ENCODE peak calls at places on chromosome 3, in six cellular contexts. E, P, D, M, B and W are unnamed samples.

GRCh38 chr3:63948995-63949394 is 36.8 kb upstream of the SCAANT1 start:
- DNase-seq in E (no peak), P (no peak), D (no peak), M (no peak), B (no peak), W (no peak)

GRCh38 chr3:167113466-167113865 is 266.6 kb downstream of the ZBBX start:
- DNase-seq in E (no peak), P (no peak), D (no peak), M (no peak), B (no peak), W (no peak)

GRCh38 chr3:52070724-52071621 is 14.6 kb upstream of the DUSP7 start:
- DNase-seq in E (no peak), P (no peak), D (no peak), M (no peak), B (no peak), W (peak; percentile 55)

GRCh38 chr3:72042397-72043211 is 257.7 kb upstream of the PROK2 start:
- DNase-seq in E (no peak), P (no peak), D (no peak), M (no peak), B (no peak), W (no peak)

GRCh38 chr3:125436921-125437320 is 61.8 kb upstream of the ZNF148 start:
- DNase-seq in E (no peak), P (no peak), D (no peak), M (no peak), B (no peak), W (no peak)

GRCh38 chr3:13727890-13728289 is 152.0 kb downstream of the WNT7A start:
- DNase-seq in E (no peak), P (no peak), D (no peak), M (no peak), B (no peak), W (no peak)

GRCh38 chr3:41701196-41701698 is 260.7 kb downstream of the ULK4 start:
- DNase-seq in E (no peak), P (no peak), D (no peak), M (no peak), B (no peak), W (no peak)

GRCh38 chr3:146246493-146246892 is 4.4 kb downstream of the PLSCR4 start:
- DNase-seq in E (no peak), P (no peak), D (no peak), M (no peak), B (no peak), W (no peak)